ENCODE peak calls at places on chromosomes 3 and 15, in nine cellular contexts. Z is SK-N-SH, X is stomach, N is HepG2, C is sigmoid colon, O is HCT116, K is GM23338, J is HL-60, D is Panc1. Q is an unnamed sample.
A peak's percentile ranks its signal among the peaks of the same experiment; 100 is the strongest.

GRCh38 chr3:143627336-143627735 is 220.9 kb downstream of the SLC9A9 start:
- DNase-seq in Z (no peak), X (no peak), N (no peak), C (no peak), O (no peak), K (no peak), J (no peak), D (no peak), Q (no peak)

GRCh38 chr3:41265823-41266273 is 66.5 kb downstream of the CTNNB1 start:
- DNase-seq in Z (peak; percentile 28), X (no peak), N (peak; percentile 96), C (no peak), O (no peak), K (no peak), J (no peak), D (no peak), Q (no peak)

GRCh38 chr3:58173670-58174472 is 36.9 kb downstream of the DNASE1L3 start:
- DNase-seq in Z (peak; percentile 63), X (peak; percentile 69), N (peak; percentile 87), C (peak; percentile 82), O (no peak), K (peak; percentile 77), J (peak; percentile 50), D (no peak), Q (no peak)

GRCh38 chr15:78988361-78988911 is 43.6 kb upstream of the CTSH start:
- DNase-seq in Z (no peak), X (peak; percentile 64), N (peak; percentile 97), C (peak; percentile 94), O (peak; percentile 54), K (no peak), J (peak; percentile 92), D (peak; percentile 73), Q (no peak)

GRCh38 chr3:52433328-52434060 is 11.4 kb downstream of the SEMA3G start:
- DNase-seq in Z (peak; percentile 18), X (no peak), N (no peak), C (peak; percentile 34), O (no peak), K (no peak), J (no peak), D (no peak), Q (no peak)

GRCh38 chr15:35854398-35854797 is 308.4 kb upstream of the DPH6 start:
- DNase-seq in Z (no peak), X (no peak), N (no peak), C (no peak), O (no peak), K (no peak), J (no peak), D (no peak), Q (no peak)

GRCh38 chr3:79032686-79033318 is 735.0 kb downstream of the ROBO1 start:
- DNase-seq in Z (peak; percentile 51), X (no peak), N (peak; percentile 52), C (no peak), O (no peak), K (peak; percentile 76), J (peak; percentile 12), D (no peak), Q (peak; percentile 40)

GRCh38 chr15:99017322-99017701 is 9.7 kb upstream of the PGPEP1L start:
- DNase-seq in Z (no peak), X (no peak), N (no peak), C (no peak), O (no peak), K (no peak), J (no peak), D (no peak), Q (no peak)

GRCh38 chr15:70035051-70035718 is 62.5 kb downstream of the TLE3 start:
- DNase-seq in Z (no peak), X (no peak), N (no peak), C (peak; percentile 41), O (no peak), K (no peak), J (no peak), D (no peak), Q (no peak)

GRCh38 chr3:174533286-174533685 is 325.8 kb upstream of the NAALADL2 start:
- DNase-seq in Z (no peak), X (no peak), N (no peak), C (no peak), O (no peak), K (no peak), J (no peak), D (no peak), Q (no peak)

GRCh38 chr15:90902656-90902995 is 476 bp upstream of the MAN2A2 start:
- DNase-seq in Z (no peak), X (no peak), N (no peak), C (no peak), O (no peak), K (no peak), J (no peak), D (no peak), Q (no peak)

GRCh38 chr15:79007066-79007465 is 62.2 kb upstream of the CTSH start:
- DNase-seq in Z (peak; percentile 45), X (peak; percentile 63), N (peak; percentile 75), C (no peak), O (peak; percentile 57), K (peak; percentile 89), J (peak; percentile 48), D (no peak), Q (no peak)

GRCh38 chr15:40787991-40788390 is 18.2 kb downstream of the C15orf62 start:
- DNase-seq in Z (no peak), X (no peak), N (no peak), C (no peak), O (no peak), K (peak; percentile 37), J (no peak), D (no peak), Q (no peak)

GRCh38 chr15:40790723-40791122 is 16.2 kb upstream of the ZFYVE19 start:
- DNase-seq in Z (no peak), X (no peak), N (no peak), C (no peak), O (no peak), K (no peak), J (no peak), D (no peak), Q (no peak)

GRCh38 chr15:40787344-40787841 is 17.6 kb downstream of the C15orf62 start:
- DNase-seq in Z (no peak), X (peak; percentile 88), N (no peak), C (peak; percentile 61), O (peak; percentile 96), K (peak; percentile 94), J (peak; percentile 69), D (no peak), Q (no peak)

GRCh38 chr15:40789999-40790398 is 16.9 kb upstream of the ZFYVE19 start:
- DNase-seq in Z (no peak), X (no peak), N (no peak), C (no peak), O (no peak), K (peak; percentile 23), J (no peak), D (no peak), Q (no peak)

DNA sequence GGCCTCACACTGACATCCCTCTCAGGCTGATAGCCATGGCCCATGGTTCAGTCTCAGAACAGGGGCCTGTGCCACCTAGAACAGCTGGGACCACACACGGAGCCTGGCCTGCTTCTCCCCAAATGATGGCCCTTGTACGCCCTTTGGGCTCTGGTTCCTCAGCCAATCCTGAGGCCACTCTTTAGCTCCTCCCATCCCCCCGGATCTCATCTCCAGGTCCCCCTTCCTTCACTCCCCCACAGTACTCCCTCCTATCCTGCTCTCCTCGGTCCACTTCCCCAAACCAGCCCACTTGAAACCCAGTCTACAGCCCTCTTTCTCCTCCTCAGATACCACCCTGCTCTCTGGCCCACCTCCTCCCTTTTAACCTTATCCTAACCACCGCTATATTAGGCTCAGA is 17.8 kb upstream of the ZFYVE19 start:
- DNase-seq in Z (no peak), X (no peak), N (no peak), C (peak; percentile 39), O (no peak), K (peak; percentile 28), J (no peak), D (no peak), Q (no peak)
- H3K27ac ChIP-seq in Z (no peak overlapping the region), X (peak overlapping the region; percentile 81), N (no peak overlapping the region), C (no peak overlapping the region), O (peak overlapping the region; percentile 99), K (peak overlapping the region; percentile 72), J (no peak overlapping the region), D (no peak overlapping the region), Q (no peak overlapping the region)

GRCh38 chr3:112132088-112132487 is 960 bp downstream of the GCSAM start:
- DNase-seq in Z (no peak), X (no peak), N (no peak), C (no peak), O (no peak), K (no peak), J (no peak), D (no peak), Q (no peak)

GRCh38 chr3:112134335-112135124 is 1.5 kb upstream of the GCSAM start:
- DNase-seq in Z (peak; percentile 13), X (no peak), N (no peak), C (no peak), O (no peak), K (no peak), J (no peak), D (no peak), Q (no peak)

GRCh38 chr3:112132554-112132953 is 494 bp downstream of the GCSAM start:
- DNase-seq in Z (no peak), X (no peak), N (no peak), C (no peak), O (no peak), K (no peak), J (no peak), D (no peak), Q (no peak)

GRCh38 chr3:112133606-112134334 is 722 bp upstream of the GCSAM start:
- DNase-seq in Z (no peak), X (no peak), N (no peak), C (no peak), O (no peak), K (no peak), J (no peak), D (no peak), Q (no peak)

DNA sequence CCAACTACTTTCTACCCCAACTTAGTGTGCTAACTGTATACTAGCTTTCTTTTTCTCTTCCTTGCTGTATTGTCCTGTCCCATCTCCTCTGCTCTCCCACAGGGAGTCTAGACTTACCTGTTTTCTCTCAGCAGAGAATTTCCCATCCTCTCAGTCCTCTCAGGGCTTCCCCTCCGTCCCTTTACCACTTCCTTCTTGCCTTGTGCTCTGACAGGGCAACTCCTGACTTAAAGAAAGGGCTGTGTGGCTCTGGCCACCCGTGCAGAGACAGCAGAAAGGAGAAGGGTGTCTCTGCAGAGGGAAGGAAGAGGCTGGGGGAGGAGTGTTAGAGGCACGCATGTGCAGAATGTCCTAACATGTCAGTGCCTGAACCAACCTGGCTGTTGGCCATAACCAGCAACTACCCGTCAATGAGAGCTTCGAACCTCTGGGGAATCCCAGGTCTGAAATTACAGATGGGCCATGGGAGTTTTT is at the start of gene GCSAM:
- DNase-seq in Z (no peak), X (no peak), N (no peak), C (peak; percentile 70), O (no peak), K (no peak), J (peak; percentile 90), D (no peak), Q (no peak)
- TF ChIP-seq POLR2AphosphoS5 in Z (no peak), X (no peak), N (no peak), C (peak; percentile 18), O (no peak), K (no peak), J (peak; percentile 57), D (no peak), Q (no peak)

GRCh38 chr3:16401273-16401672 is 112.2 kb downstream of the RFTN1 start:
- DNase-seq in Z (no peak), X (no peak), N (no peak), C (no peak), O (no peak), K (no peak), J (no peak), D (no peak), Q (no peak)
- H3K27ac ChIP-seq in Z (no peak overlapping the region), X (no peak overlapping the region), N (no peak overlapping the region), C (no peak overlapping the region), O (no peak overlapping the region), K (no peak overlapping the region), J (no peak overlapping the region), D (no peak overlapping the region), Q (no peak overlapping the region)

GRCh38 chr3:48247401-48247807 is 6.5 kb downstream of the ZNF589 start:
- DNase-seq in Z (no peak), X (no peak), N (no peak), C (peak; percentile 29), O (no peak), K (peak; percentile 23), J (peak; percentile 32), D (no peak), Q (no peak)
- TF ChIP-seq POLR2AphosphoS5 in Z (no peak), X (no peak), N (no peak), C (no peak), O (no peak), K (no peak), J (no peak), D (no peak), Q (no peak)

Q was measured in SK-N-MC.